ENCODE peak calls at places on chromosomes 13 and 19, in nine cellular contexts. One of them, this sample, is unnamed.

GRCh38 chr19:47726467-47726866 is 13.2 kb downstream of the EHD2 start:
- DNase-seq in B cell: no peak
- DNase-seq in tibial artery: no peak
- DNase-seq in stomach: no peak
- DNase-seq in thoracic aorta: no peak
- DNase-seq in mammary epithelial cell: no peak
- DNase-seq in H9: no peak
- DNase-seq in endothelial cell: no peak
- DNase-seq in astrocyte of the spinal cord: peak
- DNase-seq in this sample: no peak

GRCh38 chr13:35140321-35140720 is 198.3 kb downstream of the NBEA start:
- DNase-seq in stomach: no peak
- DNase-seq in H9: no peak
- DNase-seq in endothelial cell: no peak
- DNase-seq in astrocyte of the spinal cord: no peak
- DNase-seq in B cell: no peak
- DNase-seq in mammary epithelial cell: no peak
- DNase-seq in tibial artery: no peak
- DNase-seq in thoracic aorta: no peak
- DNase-seq in this sample: no peak

GRCh38 chr19:1474011-1474764 is 4.8 kb downstream of the C19orf25 start:
- DNase-seq in mammary epithelial cell: no peak
- DNase-seq in endothelial cell: no peak
- DNase-seq in stomach: no peak
- DNase-seq in thoracic aorta: no peak
- DNase-seq in tibial artery: no peak
- DNase-seq in astrocyte of the spinal cord: peak
- DNase-seq in B cell: no peak
- DNase-seq in H9: no peak
- DNase-seq in this sample: no peak

GRCh38 chr13:56393549-56393948 is 747.2 kb upstream of the PRR20A start:
- DNase-seq in astrocyte of the spinal cord: no peak
- DNase-seq in H9: no peak
- DNase-seq in B cell: no peak
- DNase-seq in endothelial cell: no peak
- DNase-seq in tibial artery: no peak
- DNase-seq in thoracic aorta: no peak
- DNase-seq in mammary epithelial cell: no peak
- DNase-seq in stomach: no peak
- DNase-seq in this sample: no peak

GRCh38 chr19:56115490-56115889 is 5.6 kb downstream of the ZNF787 start:
- DNase-seq in thoracic aorta: no peak
- DNase-seq in tibial artery: no peak
- DNase-seq in endothelial cell: no peak
- DNase-seq in B cell: no peak
- DNase-seq in astrocyte of the spinal cord: no peak
- DNase-seq in H9: no peak
- DNase-seq in mammary epithelial cell: no peak
- DNase-seq in stomach: no peak
- DNase-seq in this sample: no peak

GRCh38 chr19:10826236-10826635 is 9.8 kb downstream of the TMED1 start:
- DNase-seq in astrocyte of the spinal cord: no peak
- DNase-seq in endothelial cell: no peak
- DNase-seq in H9: no peak
- DNase-seq in B cell: peak
- DNase-seq in thoracic aorta: no peak
- DNase-seq in mammary epithelial cell: no peak
- DNase-seq in tibial artery: no peak
- DNase-seq in stomach: no peak
- DNase-seq in this sample: no peak

GRCh38 chr19:38784224-38784623 is 4.8 kb upstream of the LGALS7B start:
- DNase-seq in H9: no peak
- DNase-seq in astrocyte of the spinal cord: no peak
- DNase-seq in thoracic aorta: no peak
- DNase-seq in endothelial cell: no peak
- DNase-seq in mammary epithelial cell: no peak
- DNase-seq in tibial artery: no peak
- DNase-seq in stomach: no peak
- DNase-seq in B cell: no peak
- DNase-seq in this sample: no peak

GRCh38 chr19:29119582-29119981 is 93.4 kb downstream of the UQCRFS1 start:
- DNase-seq in thoracic aorta: no peak
- DNase-seq in astrocyte of the spinal cord: no peak
- DNase-seq in tibial artery: peak
- DNase-seq in endothelial cell: peak
- DNase-seq in stomach: no peak
- DNase-seq in mammary epithelial cell: no peak
- DNase-seq in B cell: no peak
- DNase-seq in H9: peak
- DNase-seq in this sample: no peak

GRCh38 chr19:42126565-42126964 is 5.7 kb downstream of the POU2F2 start:
- DNase-seq in tibial artery: no peak
- DNase-seq in mammary epithelial cell: no peak
- DNase-seq in B cell: no peak
- DNase-seq in H9: no peak
- DNase-seq in thoracic aorta: no peak
- DNase-seq in stomach: no peak
- DNase-seq in endothelial cell: no peak
- DNase-seq in astrocyte of the spinal cord: no peak
- DNase-seq in this sample: no peak

GRCh38 chr19:17183858-17184271 is 31.3 kb upstream of the USE1 start:
- DNase-seq in H9: no peak
- DNase-seq in thoracic aorta: no peak
- DNase-seq in tibial artery: no peak
- DNase-seq in B cell: peak
- DNase-seq in endothelial cell: no peak
- DNase-seq in mammary epithelial cell: no peak
- DNase-seq in astrocyte of the spinal cord: no peak
- DNase-seq in stomach: no peak
- DNase-seq in this sample: peak

GRCh38 chr19:30222428-30222873 is 149.7 kb upstream of the ZNF536 start:
- DNase-seq in tibial artery: no peak
- DNase-seq in astrocyte of the spinal cord: no peak
- DNase-seq in endothelial cell: peak
- DNase-seq in thoracic aorta: no peak
- DNase-seq in stomach: no peak
- DNase-seq in H9: peak
- DNase-seq in B cell: no peak
- DNase-seq in mammary epithelial cell: no peak
- DNase-seq in this sample: peak

GRCh38 chr19:35045667-35046300 is 4.3 kb downstream of the HPN start:
- DNase-seq in mammary epithelial cell: peak
- DNase-seq in B cell: peak
- DNase-seq in tibial artery: no peak
- DNase-seq in astrocyte of the spinal cord: no peak
- DNase-seq in endothelial cell: peak
- DNase-seq in H9: peak
- DNase-seq in thoracic aorta: no peak
- DNase-seq in stomach: no peak
- DNase-seq in this sample: peak

GRCh38 chr19:610801-611505 is 21.3 kb downstream of the HCN2 start:
- DNase-seq in endothelial cell: no peak
- DNase-seq in H9: no peak
- DNase-seq in thoracic aorta: no peak
- DNase-seq in B cell: no peak
- DNase-seq in stomach: peak
- DNase-seq in astrocyte of the spinal cord: peak
- DNase-seq in mammary epithelial cell: no peak
- DNase-seq in tibial artery: no peak
- DNase-seq in this sample: peak

GRCh38 chr13:113411216-113412023 is 41.9 kb downstream of the ADPRHL1 start:
- DNase-seq in B cell: no peak
- DNase-seq in tibial artery: peak
- DNase-seq in endothelial cell: no peak
- DNase-seq in thoracic aorta: peak
- DNase-seq in stomach: no peak
- DNase-seq in mammary epithelial cell: peak
- DNase-seq in astrocyte of the spinal cord: peak
- DNase-seq in H9: no peak
- DNase-seq in this sample: no peak

GRCh38 chr13:43368003-43368402 is 344.6 kb downstream of the DNAJC15 start:
- DNase-seq in H9: no peak
- DNase-seq in B cell: no peak
- DNase-seq in mammary epithelial cell: no peak
- DNase-seq in stomach: no peak
- DNase-seq in thoracic aorta: no peak
- DNase-seq in tibial artery: no peak
- DNase-seq in astrocyte of the spinal cord: peak
- DNase-seq in endothelial cell: no peak
- DNase-seq in this sample: peak

GRCh38 chr13:43200736-43201135 is 177.3 kb downstream of the DNAJC15 start:
- DNase-seq in mammary epithelial cell: no peak
- DNase-seq in stomach: no peak
- DNase-seq in tibial artery: no peak
- DNase-seq in thoracic aorta: no peak
- DNase-seq in B cell: no peak
- DNase-seq in endothelial cell: no peak
- DNase-seq in H9: no peak
- DNase-seq in astrocyte of the spinal cord: no peak
- DNase-seq in this sample: no peak

GRCh38 chr13:40664100-40665060 is 2.1 kb downstream of the FOXO1 start:
- DNase-seq in astrocyte of the spinal cord: peak
- DNase-seq in H9: peak
- DNase-seq in stomach: peak
- DNase-seq in thoracic aorta: peak
- DNase-seq in tibial artery: peak
- DNase-seq in mammary epithelial cell: peak
- DNase-seq in B cell: peak
- DNase-seq in endothelial cell: peak
- DNase-seq in this sample: peak

GRCh38 chr19:17321655-17322489 is 12.5 kb downstream of the DDA1 start:
- DNase-seq in astrocyte of the spinal cord: no peak
- DNase-seq in endothelial cell: no peak
- DNase-seq in mammary epithelial cell: no peak
- DNase-seq in B cell: peak
- DNase-seq in tibial artery: no peak
- DNase-seq in thoracic aorta: no peak
- DNase-seq in H9: no peak
- DNase-seq in stomach: no peak
- DNase-seq in this sample: no peak

GRCh38 chr19:16571283-16571682 is 932 bp downstream of the SLC35E1 start:
- DNase-seq in tibial artery: no peak
- DNase-seq in astrocyte of the spinal cord: peak
- DNase-seq in stomach: no peak
- DNase-seq in B cell: no peak
- DNase-seq in endothelial cell: no peak
- DNase-seq in mammary epithelial cell: peak
- DNase-seq in thoracic aorta: no peak
- DNase-seq in H9: no peak
- DNase-seq in this sample: no peak

DNA sequence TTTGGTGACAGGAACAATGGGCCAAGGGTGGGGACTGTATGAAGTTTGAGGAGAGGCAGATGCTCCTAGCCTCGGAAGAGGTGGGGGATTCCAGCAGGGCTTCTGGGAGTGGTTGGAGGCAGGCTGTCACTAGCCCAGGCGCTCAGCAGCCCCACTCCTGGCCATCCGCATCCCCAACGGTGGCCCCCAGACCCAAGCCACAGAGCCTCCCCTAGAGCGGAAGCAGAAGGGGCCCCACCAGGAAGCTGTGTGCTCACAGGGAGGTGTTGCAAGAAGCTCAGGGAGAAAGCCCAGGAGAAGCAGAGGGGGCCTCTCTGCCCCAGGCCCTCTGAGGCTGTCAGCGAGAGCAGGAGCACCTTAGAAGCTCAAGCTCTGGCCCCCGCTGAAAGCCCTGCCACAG is 8.3 kb downstream of the PRAM1 start:
- DNase-seq in tibial artery: no peak
- DNase-seq in B cell: no peak
- DNase-seq in mammary epithelial cell: no peak
- DNase-seq in stomach: no peak
- DNase-seq in thoracic aorta: no peak
- DNase-seq in H9: no peak
- DNase-seq in endothelial cell: no peak
- DNase-seq in astrocyte of the spinal cord: no peak
- DNase-seq in this sample: no peak
- TF ChIP-seq CTCF in tibial artery: no peak
- TF ChIP-seq CTCF in B cell: no peak
- TF ChIP-seq CTCF in mammary epithelial cell: no peak
- TF ChIP-seq CTCF in stomach: no peak
- TF ChIP-seq CTCF in thoracic aorta: no peak
- TF ChIP-seq CTCF in H9: no peak
- TF ChIP-seq CTCF in endothelial cell: no peak
- TF ChIP-seq CTCF in astrocyte of the spinal cord: no peak
- TF ChIP-seq CTCF in this sample: no peak

GRCh38 chr13:44917589-44918322 is 71.5 kb downstream of the NUFIP1 start:
- DNase-seq in tibial artery: peak
- DNase-seq in mammary epithelial cell: peak
- DNase-seq in stomach: peak
- DNase-seq in B cell: peak
- DNase-seq in thoracic aorta: peak
- DNase-seq in H9: peak
- DNase-seq in endothelial cell: peak
- DNase-seq in astrocyte of the spinal cord: peak
- DNase-seq in this sample: peak
- TF ChIP-seq CTCF in tibial artery: peak
- TF ChIP-seq CTCF in mammary epithelial cell: no peak
- TF ChIP-seq CTCF in stomach: peak
- TF ChIP-seq CTCF in B cell: peak
- TF ChIP-seq CTCF in thoracic aorta: peak
- TF ChIP-seq CTCF in H9: peak
- TF ChIP-seq CTCF in endothelial cell: peak
- TF ChIP-seq CTCF in astrocyte of the spinal cord: peak
- TF ChIP-seq CTCF in this sample: peak

GRCh38 chr19:44113138-44113783 is at the start of gene ZNF225:
- DNase-seq in mammary epithelial cell: peak
- DNase-seq in H9: peak
- DNase-seq in astrocyte of the spinal cord: peak
- DNase-seq in tibial artery: peak
- DNase-seq in B cell: peak
- DNase-seq in thoracic aorta: peak
- DNase-seq in stomach: peak
- DNase-seq in endothelial cell: peak
- DNase-seq in this sample: peak
- TF ChIP-seq CTCF in mammary epithelial cell: no peak
- TF ChIP-seq CTCF in H9: no peak
- TF ChIP-seq CTCF in astrocyte of the spinal cord: no peak
- TF ChIP-seq CTCF in tibial artery: no peak
- TF ChIP-seq CTCF in B cell: no peak
- TF ChIP-seq CTCF in thoracic aorta: peak
- TF ChIP-seq CTCF in stomach: no peak
- TF ChIP-seq CTCF in endothelial cell: no peak
- TF ChIP-seq CTCF in this sample: no peak

GRCh38 chr19:45391346-45391745 is 13.5 kb downstream of the PPP1R13L start:
- DNase-seq in thoracic aorta: no peak
- DNase-seq in H9: peak
- DNase-seq in mammary epithelial cell: peak
- DNase-seq in tibial artery: no peak
- DNase-seq in stomach: no peak
- DNase-seq in astrocyte of the spinal cord: no peak
- DNase-seq in B cell: no peak
- DNase-seq in endothelial cell: no peak
- DNase-seq in this sample: no peak

GRCh38 chr19:45382426-45382825 is 12.1 kb upstream of the ERCC2 start:
- DNase-seq in mammary epithelial cell: no peak
- DNase-seq in tibial artery: no peak
- DNase-seq in H9: no peak
- DNase-seq in endothelial cell: no peak
- DNase-seq in astrocyte of the spinal cord: no peak
- DNase-seq in stomach: no peak
- DNase-seq in thoracic aorta: no peak
- DNase-seq in B cell: no peak
- DNase-seq in this sample: no peak

GRCh38 chr19:45380107-45380506 is 9.7 kb upstream of the ERCC2 start:
- DNase-seq in endothelial cell: no peak
- DNase-seq in H9: no peak
- DNase-seq in thoracic aorta: no peak
- DNase-seq in astrocyte of the spinal cord: no peak
- DNase-seq in stomach: no peak
- DNase-seq in tibial artery: no peak
- DNase-seq in mammary epithelial cell: no peak
- DNase-seq in B cell: no peak
- DNase-seq in this sample: no peak

GRCh38 chr19:45385392-45386221 is 15.2 kb upstream of the ERCC2 start:
- DNase-seq in endothelial cell: no peak
- DNase-seq in thoracic aorta: no peak
- DNase-seq in H9: peak
- DNase-seq in astrocyte of the spinal cord: no peak
- DNase-seq in mammary epithelial cell: no peak
- DNase-seq in tibial artery: no peak
- DNase-seq in B cell: no peak
- DNase-seq in stomach: no peak
- DNase-seq in this sample: no peak
- TF ChIP-seq CTCF in endothelial cell: no peak
- TF ChIP-seq CTCF in thoracic aorta: no peak
- TF ChIP-seq CTCF in H9: no peak
- TF ChIP-seq CTCF in astrocyte of the spinal cord: no peak
- TF ChIP-seq CTCF in mammary epithelial cell: no peak
- TF ChIP-seq CTCF in tibial artery: no peak
- TF ChIP-seq CTCF in B cell: no peak
- TF ChIP-seq CTCF in stomach: no peak
- TF ChIP-seq CTCF in this sample: no peak